ENCODE peak calls at places on chromosomes 7 and 10, in ten cellular contexts. F, O, C, W, D, G, A, S, M and Y are unnamed samples.

GRCh38 chr10:133133471-133134231 is 26.4 kb upstream of the KNDC1 start:
- DNase-seq in F (no peak), O (no peak), C (no peak), W (no peak), D (no peak), G (no peak), A (no peak), S (no peak), M (no peak), Y (no peak)

GRCh38 chr10:131516285-131516684 is 204.8 kb upstream of the TCERG1L start:
- DNase-seq in F (no peak), O (no peak), C (no peak), W (no peak), D (no peak), G (no peak), A (no peak), S (no peak), M (no peak), Y (no peak)

GRCh38 chr7:45704683-45705016 is 130.5 kb downstream of the ADCY1 start:
- DNase-seq in F (no peak), O (no peak), C (no peak), W (no peak), D (no peak), G (no peak), A (no peak), S (no peak), M (no peak), Y (no peak)

GRCh38 chr7:30026229-30027064 is at the start of gene FKBP14:
- DNase-seq in F (peak; percentile 86), O (peak; percentile 92), C (peak; percentile 85), W (peak; percentile 99), D (peak; percentile 96), G (peak; percentile 100), A (peak; percentile 99), S (peak; percentile 96), M (peak; percentile 100), Y (peak; percentile 74)

GRCh38 chr10:68046642-68047041 is 28.4 kb downstream of the HERC4 start:
- DNase-seq in F (no peak), O (no peak), C (no peak), W (no peak), D (no peak), G (no peak), A (peak; percentile 39), S (no peak), M (no peak), Y (no peak)

GRCh38 chr10:27242951-27243551 is 2.5 kb upstream of the ACBD5 start:
- DNase-seq in F (no peak), O (peak; percentile 66), C (peak; percentile 34), W (peak; percentile 76), D (no peak), G (peak; percentile 38), A (peak; percentile 81), S (no peak), M (peak; percentile 79), Y (peak; percentile 60)

GRCh38 chr7:45670227-45670626 is 96.1 kb downstream of the ADCY1 start:
- DNase-seq in F (no peak), O (no peak), C (no peak), W (no peak), D (no peak), G (no peak), A (no peak), S (no peak), M (no peak), Y (no peak)

GRCh38 chr10:116796910-116797513 is 52.3 kb upstream of the ENO4 start:
- DNase-seq in F (peak; percentile 30), O (peak; percentile 68), C (peak; percentile 42), W (peak; percentile 40), D (peak; percentile 15), G (peak; percentile 52), A (peak; percentile 76), S (peak; percentile 69), M (peak; percentile 76), Y (peak; percentile 60)

GRCh38 chr10:119395287-119396007 is 147.1 kb downstream of the RGS10 start:
- DNase-seq in F (no peak), O (no peak), C (no peak), W (no peak), D (no peak), G (peak; percentile 37), A (peak; percentile 30), S (no peak), M (peak; percentile 82), Y (no peak)

GRCh38 chr10:18313146-18313542 is 172.9 kb downstream of the CACNB2 start:
- DNase-seq in F (no peak), O (no peak), C (no peak), W (no peak), D (no peak), G (no peak), A (no peak), S (no peak), M (no peak), Y (no peak)

GRCh38 chr10:34444223-34445183 is 370.6 kb downstream of the PARD3 start:
- DNase-seq in F (no peak), O (no peak), C (no peak), W (peak; percentile 17), D (no peak), G (no peak), A (no peak), S (no peak), M (no peak), Y (no peak)